ENCODE peak calls at places on chromosomes 3 and 15, in four cellular contexts. N, C, I and D are unnamed samples.

GRCh38 chr3:183296944-183297343 is 43.9 kb downstream of the B3GNT5 start:
- DNase-seq in N (no peak), I (no peak), C (peak), D (no peak)

GRCh38 chr15:60966316-60966715 is 262.8 kb downstream of the RORA start:
- DNase-seq in I (no peak), C (no peak), N (peak), D (no peak)

GRCh38 chr3:9809615-9810356 is at the start of gene TTLL3:
- DNase-seq in I (peak), C (peak), N (peak), D (peak)

GRCh38 chr3:126549861-126550487 is 8.8 kb downstream of the C3orf22 start:
- DNase-seq in C (peak), I (no peak), N (no peak), D (no peak)

GRCh38 chr15:20657084-20657483 is 115.5 kb upstream of the GOLGA6L6 start:
- DNase-seq in N (no peak), I (no peak), C (no peak), D (no peak)

GRCh38 chr3:56937580-56937979 is 122.9 kb upstream of the SPATA12 start:
- DNase-seq in N (no peak), I (no peak), C (no peak), D (no peak)

GRCh38 chr3:123789760-123790159 is 94.4 kb downstream of the MYLK start:
- DNase-seq in N (no peak), C (no peak), I (no peak), D (no peak)

GRCh38 chr15:95659646-95660045 is 670.9 kb upstream of the NR2F2 start:
- DNase-seq in C (no peak), I (no peak), N (peak), D (no peak)

GRCh38 chr3:183116051-183116614 is 16.8 kb upstream of the MCCC1 start:
- DNase-seq in N (no peak), C (peak), I (peak), D (no peak)

GRCh38 chr3:179373938-179374337 is 26.4 kb downstream of the MFN1 start:
- DNase-seq in N (peak), C (no peak), I (peak), D (no peak)

GRCh38 chr3:130386604-130387263 is 41.3 kb downstream of the COL6A5 start:
- DNase-seq in N (peak), C (no peak), I (no peak), D (no peak)

GRCh38 chr15:82047493-82048446 is 2.0 kb upstream of the MEX3B start:
- DNase-seq in I (no peak), C (peak), N (peak), D (no peak)

GRCh38 chr3:52396907-52397591 is 47.9 kb downstream of the SEMA3G start:
- DNase-seq in I (no peak), N (no peak), C (no peak), D (no peak)

GRCh38 chr15:42375941-42376340 is 16.6 kb downstream of the CAPN3 start:
- DNase-seq in I (no peak), C (no peak), N (no peak), D (no peak)

GRCh38 chr15:76994001-76994400 is 925 bp upstream of the PSTPIP1 start:
- DNase-seq in I (peak), N (no peak), C (peak), D (peak)

GRCh38 chr15:90037510-90037860 is 36.4 kb downstream of the ZNF710 start:
- DNase-seq in I (no peak), N (peak), C (no peak), D (no peak)

GRCh38 chr3:9098716-9099675 is 135.7 kb upstream of the RAD18 start:
- DNase-seq in C (no peak), I (no peak), N (no peak), D (no peak)

GRCh38 chr3:139772539-139773500 is 95.0 kb upstream of the NMNAT3 start:
- DNase-seq in I (no peak), N (peak), C (no peak), D (no peak)

GRCh38 chr3:18618723-18619122 is 193.6 kb upstream of the SATB1 start:
- DNase-seq in C (no peak), N (no peak), I (no peak), D (no peak)

GRCh38 chr3:73622135-73622534 is 2.6 kb downstream of the PDZRN3 start:
- DNase-seq in I (no peak), N (peak), C (no peak), D (no peak)

GRCh38 chr3:72319202-72320095 is 528.8 kb downstream of the SHQ1 start:
- DNase-seq in N (peak), C (no peak), I (no peak), D (no peak)

GRCh38 chr3:94305835-94306685 is 243.2 kb downstream of the NSUN3 start:
- DNase-seq in C (no peak), I (no peak), N (no peak), D (no peak)

GRCh38 chr3:94303266-94303665 is 240.4 kb downstream of the NSUN3 start:
- DNase-seq in I (no peak), C (no peak), N (no peak), D (no peak)

GRCh38 chr3:94304953-94305352 is 242.1 kb downstream of the NSUN3 start:
- DNase-seq in C (no peak), N (no peak), I (no peak), D (no peak)

GRCh38 chr3:94301346-94301745 is 238.5 kb downstream of the NSUN3 start:
- DNase-seq in C (no peak), I (no peak), N (no peak), D (no peak)

DNA sequence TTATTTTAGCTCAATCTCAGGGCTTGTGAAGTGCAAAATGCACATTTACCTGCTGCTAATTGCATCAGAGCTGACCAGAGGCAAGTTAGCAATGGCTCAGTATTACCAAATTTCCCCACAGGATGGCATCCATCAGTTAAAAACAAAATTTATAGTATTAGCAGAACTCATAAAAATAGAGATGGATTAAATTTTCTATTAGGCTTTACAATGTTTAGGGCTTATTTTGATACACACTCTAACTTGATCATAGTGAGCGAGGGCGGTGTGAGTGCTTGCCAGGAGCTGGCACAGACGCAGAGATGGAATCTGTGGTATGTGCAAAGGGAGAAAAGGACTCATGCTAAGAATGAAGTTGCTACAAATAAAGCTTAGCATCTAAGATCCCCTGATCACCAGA is 241.0 kb downstream of the NSUN3 start:
- DNase-seq in N (no peak), C (no peak), I (no peak), D (no peak)
- TF ChIP-seq CTCF in N (no peak), C (peak), I (peak), D (no peak)

GRCh38 chr3:28286595-28286994 is 45.2 kb downstream of the CMC1 start:
- DNase-seq in I (peak), N (peak), C (no peak), D (no peak)
- TF ChIP-seq CTCF in I (peak), N (peak), C (peak), D (peak)

DNA sequence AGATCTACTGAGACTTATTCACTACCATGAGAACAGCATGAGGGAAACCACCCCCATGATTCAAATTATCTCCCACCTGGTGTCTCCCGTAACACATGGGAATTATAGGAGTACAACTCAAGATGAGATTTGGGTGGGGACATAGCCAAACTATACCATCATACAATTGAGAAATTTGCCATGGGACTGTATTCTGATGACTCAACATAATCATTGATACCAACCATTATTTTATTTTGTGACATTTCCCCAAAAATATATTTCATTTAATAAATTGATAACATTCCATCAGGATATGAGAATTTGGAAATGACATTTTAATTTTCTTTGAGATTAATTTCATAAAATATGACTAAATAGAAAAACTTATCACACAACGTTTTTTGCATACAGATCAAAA is 96.6 kb upstream of the MDFIC2 start:
- DNase-seq in C (no peak), I (no peak), N (no peak), D (no peak)
- TF ChIP-seq CTCF in C (no peak), I (no peak), N (no peak), D (no peak)

GRCh38 chr15:40357723-40358491 is at the start of gene DISP2:
- DNase-seq in I (peak), C (peak), N (peak), D (peak)
- TF ChIP-seq CTCF in I (no peak), C (no peak), N (no peak), D (no peak)

GRCh38 chr15:51776952-51777574 is 25.7 kb downstream of the TMOD2 start:
- DNase-seq in C (no peak), N (peak), I (peak), D (peak)

GRCh38 chr15:51781506-51781905 is 30.1 kb downstream of the TMOD2 start:
- DNase-seq in N (no peak), I (no peak), C (no peak), D (no peak)

GRCh38 chr15:51780636-51781035 is 29.2 kb downstream of the TMOD2 start:
- DNase-seq in C (no peak), I (no peak), N (peak), D (no peak)

GRCh38 chr15:51783967-51784366 is 32.6 kb downstream of the TMOD2 start:
- DNase-seq in C (no peak), N (no peak), I (no peak), D (no peak)

GRCh38 chr15:51782357-51782896 is 31.0 kb downstream of the TMOD2 start:
- DNase-seq in C (no peak), N (peak), I (peak), D (no peak)
- TF ChIP-seq CTCF in C (peak), N (peak), I (peak), D (no peak)